ENCODE peak calls at places on chromosomes 7 and 10, in eight cellular contexts. One of them, this sample, is unnamed.

GRCh38 chr10:112689327-112689726 is 242.3 kb downstream of the VTI1A start:
- DNase-seq in type B pancreatic cell: no peak
- DNase-seq in effector memory CD8-positive, alpha-beta T cell: no peak
- DNase-seq in T-cell: no peak
- DNase-seq in amniotic stem cell: no peak
- DNase-seq in GDM1: no peak
- DNase-seq in ovary: peak
- DNase-seq in KBM-7: peak
- DNase-seq in this sample: no peak

GRCh38 chr7:42740410-42740809 is 171.5 kb downstream of the C7orf25 start:
- DNase-seq in KBM-7: no peak
- DNase-seq in GDM1: no peak
- DNase-seq in effector memory CD8-positive, alpha-beta T cell: no peak
- DNase-seq in type B pancreatic cell: no peak
- DNase-seq in T-cell: no peak
- DNase-seq in amniotic stem cell: no peak
- DNase-seq in ovary: no peak
- DNase-seq in this sample: no peak

GRCh38 chr10:23067939-23068775 is 27.2 kb upstream of the MSRB2 start:
- DNase-seq in type B pancreatic cell: no peak
- DNase-seq in GDM1: peak
- DNase-seq in ovary: peak
- DNase-seq in effector memory CD8-positive, alpha-beta T cell: peak
- DNase-seq in amniotic stem cell: peak
- DNase-seq in KBM-7: peak
- DNase-seq in T-cell: peak
- DNase-seq in this sample: no peak

GRCh38 chr7:149007615-149008014 is 20.7 kb downstream of the PDIA4 start:
- DNase-seq in type B pancreatic cell: no peak
- DNase-seq in amniotic stem cell: no peak
- DNase-seq in GDM1: no peak
- DNase-seq in effector memory CD8-positive, alpha-beta T cell: no peak
- DNase-seq in T-cell: no peak
- DNase-seq in ovary: no peak
- DNase-seq in KBM-7: peak
- DNase-seq in this sample: no peak

GRCh38 chr10:30384791-30385201 is 35.7 kb upstream of the MTPAP start:
- DNase-seq in KBM-7: peak
- DNase-seq in ovary: no peak
- DNase-seq in type B pancreatic cell: no peak
- DNase-seq in GDM1: no peak
- DNase-seq in effector memory CD8-positive, alpha-beta T cell: no peak
- DNase-seq in T-cell: no peak
- DNase-seq in amniotic stem cell: peak
- DNase-seq in this sample: no peak

GRCh38 chr7:47500103-47500563 is 81.8 kb downstream of the TNS3 start:
- DNase-seq in amniotic stem cell: no peak
- DNase-seq in type B pancreatic cell: no peak
- DNase-seq in GDM1: no peak
- DNase-seq in KBM-7: no peak
- DNase-seq in T-cell: no peak
- DNase-seq in ovary: no peak
- DNase-seq in effector memory CD8-positive, alpha-beta T cell: no peak
- DNase-seq in this sample: no peak

GRCh38 chr10:19500959-19501358 is 315.3 kb upstream of the PLXDC2 start:
- DNase-seq in KBM-7: no peak
- DNase-seq in type B pancreatic cell: no peak
- DNase-seq in GDM1: no peak
- DNase-seq in effector memory CD8-positive, alpha-beta T cell: no peak
- DNase-seq in T-cell: no peak
- DNase-seq in ovary: no peak
- DNase-seq in amniotic stem cell: no peak
- DNase-seq in this sample: no peak

GRCh38 chr10:95782274-95782830 is 26.4 kb downstream of the ENTPD1 start:
- DNase-seq in GDM1: no peak
- DNase-seq in T-cell: no peak
- DNase-seq in ovary: no peak
- DNase-seq in KBM-7: peak
- DNase-seq in amniotic stem cell: no peak
- DNase-seq in effector memory CD8-positive, alpha-beta T cell: no peak
- DNase-seq in type B pancreatic cell: no peak
- DNase-seq in this sample: no peak

GRCh38 chr10:102435529-102436233 is 3.3 kb upstream of the CUEDC2 start:
- DNase-seq in GDM1: peak
- DNase-seq in effector memory CD8-positive, alpha-beta T cell: no peak
- DNase-seq in type B pancreatic cell: no peak
- DNase-seq in T-cell: no peak
- DNase-seq in amniotic stem cell: no peak
- DNase-seq in KBM-7: peak
- DNase-seq in ovary: no peak
- DNase-seq in this sample: no peak

GRCh38 chr10:122241836-122242235 is 29.3 kb upstream of the BTBD16 start:
- DNase-seq in type B pancreatic cell: no peak
- DNase-seq in GDM1: no peak
- DNase-seq in amniotic stem cell: no peak
- DNase-seq in KBM-7: no peak
- DNase-seq in ovary: no peak
- DNase-seq in T-cell: no peak
- DNase-seq in effector memory CD8-positive, alpha-beta T cell: no peak
- DNase-seq in this sample: no peak

GRCh38 chr10:12907651-12908050 is 93.9 kb downstream of the CCDC3 start:
- DNase-seq in KBM-7: no peak
- DNase-seq in T-cell: no peak
- DNase-seq in effector memory CD8-positive, alpha-beta T cell: no peak
- DNase-seq in GDM1: no peak
- DNase-seq in type B pancreatic cell: no peak
- DNase-seq in amniotic stem cell: no peak
- DNase-seq in ovary: no peak
- DNase-seq in this sample: no peak

GRCh38 chr10:8379906-8380832 is 325.7 kb downstream of the GATA3 start:
- DNase-seq in T-cell: no peak
- DNase-seq in ovary: no peak
- DNase-seq in GDM1: no peak
- DNase-seq in amniotic stem cell: no peak
- DNase-seq in KBM-7: no peak
- DNase-seq in effector memory CD8-positive, alpha-beta T cell: no peak
- DNase-seq in type B pancreatic cell: no peak
- DNase-seq in this sample: no peak

GRCh38 chr10:33163941-33164824 is 170.3 kb downstream of the NRP1 start:
- DNase-seq in effector memory CD8-positive, alpha-beta T cell: no peak
- DNase-seq in GDM1: no peak
- DNase-seq in type B pancreatic cell: no peak
- DNase-seq in KBM-7: no peak
- DNase-seq in T-cell: no peak
- DNase-seq in amniotic stem cell: no peak
- DNase-seq in ovary: no peak
- DNase-seq in this sample: no peak

GRCh38 chr7:98418636-98419315 is 17.9 kb upstream of the BAIAP2L1 start:
- DNase-seq in GDM1: no peak
- DNase-seq in amniotic stem cell: peak
- DNase-seq in ovary: no peak
- DNase-seq in T-cell: no peak
- DNase-seq in KBM-7: no peak
- DNase-seq in effector memory CD8-positive, alpha-beta T cell: no peak
- DNase-seq in type B pancreatic cell: no peak
- DNase-seq in this sample: no peak

GRCh38 chr10:3424102-3424803 is 251.7 kb upstream of the PITRM1 start:
- DNase-seq in T-cell: no peak
- DNase-seq in ovary: no peak
- DNase-seq in GDM1: no peak
- DNase-seq in effector memory CD8-positive, alpha-beta T cell: no peak
- DNase-seq in amniotic stem cell: no peak
- DNase-seq in type B pancreatic cell: no peak
- DNase-seq in KBM-7: peak
- DNase-seq in this sample: no peak

GRCh38 chr10:22058195-22058594 is 54.7 kb upstream of the DNAJC1 start:
- DNase-seq in GDM1: no peak
- DNase-seq in T-cell: no peak
- DNase-seq in ovary: no peak
- DNase-seq in effector memory CD8-positive, alpha-beta T cell: no peak
- DNase-seq in amniotic stem cell: no peak
- DNase-seq in KBM-7: no peak
- DNase-seq in type B pancreatic cell: no peak
- DNase-seq in this sample: no peak

GRCh38 chr7:43630466-43630865 is 47.6 kb downstream of the STK17A start:
- DNase-seq in effector memory CD8-positive, alpha-beta T cell: no peak
- DNase-seq in amniotic stem cell: no peak
- DNase-seq in GDM1: no peak
- DNase-seq in T-cell: no peak
- DNase-seq in type B pancreatic cell: no peak
- DNase-seq in ovary: no peak
- DNase-seq in KBM-7: no peak
- DNase-seq in this sample: no peak

GRCh38 chr10:20737107-20737506 is 160.0 kb downstream of the NEBL start:
- DNase-seq in KBM-7: no peak
- DNase-seq in ovary: no peak
- DNase-seq in GDM1: no peak
- DNase-seq in amniotic stem cell: no peak
- DNase-seq in T-cell: no peak
- DNase-seq in type B pancreatic cell: no peak
- DNase-seq in effector memory CD8-positive, alpha-beta T cell: no peak
- DNase-seq in this sample: no peak

GRCh38 chr10:33332183-33333031 is 2.1 kb downstream of the NRP1 start:
- DNase-seq in type B pancreatic cell: no peak
- DNase-seq in ovary: no peak
- DNase-seq in effector memory CD8-positive, alpha-beta T cell: no peak
- DNase-seq in KBM-7: no peak
- DNase-seq in GDM1: no peak
- DNase-seq in amniotic stem cell: no peak
- DNase-seq in T-cell: no peak
- DNase-seq in this sample: no peak

GRCh38 chr10:1605999-1606940 is 131.1 kb downstream of the ADARB2 start:
- DNase-seq in amniotic stem cell: no peak
- DNase-seq in ovary: no peak
- DNase-seq in KBM-7: no peak
- DNase-seq in effector memory CD8-positive, alpha-beta T cell: no peak
- DNase-seq in T-cell: no peak
- DNase-seq in type B pancreatic cell: peak
- DNase-seq in GDM1: no peak
- DNase-seq in this sample: no peak

This sample was measured in esophagus muscularis mucosa.